ENCODE peak calls at places on chromosomes 5 and 9, in nine cellular contexts. W is BJ; O is progenitor cell of endocrine pancreas; U is HT-29; V is Calu3; P is substantia nigra; H is stimulated activated CD8-positive, alpha-beta memory T cell treated with anti-CD3 and anti-CD28 coated beads, Interleukin-4, amount 100 ng/mL, for 1 hour; B is AG09309; F is body of pancreas. C is an unnamed sample.

GRCh38 chr9:92486371-92486770 is 4.1 kb upstream of the ASPN start:
- DNase-seq in W (no peak), V (no peak), H (no peak), F (no peak), O (no peak), P (no peak), B (no peak), U (no peak), C (no peak)

GRCh38 chr5:132277971-132278964 is 15.9 kb upstream of the SLC22A4 start:
- DNase-seq in V (no peak), U (no peak), O (no peak), H (no peak), F (no peak), B (no peak), W (no peak), P (no peak), C (no peak)

GRCh38 chr5:132466453-132467291 is 23.9 kb downstream of the IRF1 start:
- DNase-seq in H (peak; percentile 46), U (no peak), O (no peak), P (no peak), W (no peak), B (no peak), F (peak; percentile 23), V (no peak), C (peak; percentile 71)

GRCh38 chr5:145158654-145159199 is 676.4 kb downstream of the PRELID2 start:
- DNase-seq in U (no peak), O (no peak), F (no peak), P (no peak), W (no peak), B (no peak), H (no peak), V (no peak), C (no peak)

GRCh38 chr9:137294091-137294683 is 7.9 kb downstream of the NRARP start:
- DNase-seq in V (peak; percentile 82), W (no peak), U (peak; percentile 93), B (no peak), P (no peak), H (no peak), O (no peak), F (peak; percentile 91), C (no peak)

GRCh38 chr5:151295138-151295537 is 8.4 kb downstream of the SLC36A3 start:
- DNase-seq in F (no peak), U (no peak), H (no peak), V (no peak), O (no peak), P (no peak), B (no peak), W (no peak), C (no peak)

GRCh38 chr5:40217509-40217908 is 462.2 kb upstream of the PTGER4 start:
- DNase-seq in P (no peak), H (no peak), V (no peak), U (no peak), B (no peak), F (no peak), W (no peak), O (no peak), C (no peak)

GRCh38 chr5:177531209-177531940 is 14.6 kb upstream of the DDX41 start:
- DNase-seq in O (no peak), H (no peak), V (no peak), F (no peak), U (peak; percentile 81), W (no peak), B (no peak), P (no peak), C (no peak)

GRCh38 chr5:95669540-95669939 is 13.3 kb downstream of the SPATA9 start:
- DNase-seq in V (no peak), B (peak; percentile 97), H (no peak), U (no peak), W (peak; percentile 91), P (no peak), F (peak; percentile 57), O (no peak), C (no peak)

GRCh38 chr5:88780731-88781130 is 102.3 kb downstream of the MEF2C start:
- DNase-seq in H (no peak), U (no peak), V (no peak), W (no peak), F (no peak), B (no peak), P (no peak), O (no peak), C (no peak)